ENCODE peak calls at places on chromosome 10, in five cellular contexts. J is upper lobe of left lung, L is cardiac muscle cell, Y is lower lobe of right lung, N is lung. T is an unnamed sample.

GRCh38 chr10:113808168-113808567 is 45.7 kb downstream of the DCLRE1A start:
- DNase-seq in L (no peak), N (no peak), J (no peak), Y (no peak), T (no peak)

GRCh38 chr10:122494833-122495232 is 33.5 kb downstream of the HTRA1 start:
- DNase-seq in N (no peak), J (no peak), Y (peak), L (no peak), T (no peak)

GRCh38 chr10:43316988-43317387 is 50.1 kb upstream of the RASGEF1A start:
- DNase-seq in Y (no peak), J (no peak), L (no peak), N (no peak), T (no peak)

GRCh38 chr10:6050801-6051445 is 11.2 kb downstream of the IL2RA start:
- DNase-seq in L (no peak), Y (peak), J (peak), N (peak), T (no peak)

GRCh38 chr10:35040761-35041501 is 49.2 kb downstream of the CUL2 start:
- DNase-seq in L (no peak), Y (no peak), N (no peak), J (no peak), T (no peak)

GRCh38 chr10:102313221-102313896 is 68.0 kb downstream of the GBF1 start:
- DNase-seq in L (peak), N (no peak), Y (no peak), J (no peak), T (no peak)

GRCh38 chr10:8691498-8692017 is 637.1 kb downstream of the GATA3 start:
- DNase-seq in Y (no peak), N (no peak), J (no peak), L (no peak), T (no peak)

GRCh38 chr10:14820010-14820774 is 17.6 kb downstream of the CDNF start:
- DNase-seq in N (no peak), J (no peak), L (no peak), Y (no peak), T (no peak)

GRCh38 chr10:112956631-112957350 is 6.7 kb downstream of the TCF7L2 start:
- DNase-seq in J (no peak), L (no peak), Y (no peak), N (no peak), T (no peak)

GRCh38 chr10:108850138-108850854 is 1073.0 kb downstream of the XPNPEP1 start:
- DNase-seq in Y (no peak), J (no peak), L (no peak), N (no peak), T (no peak)

GRCh38 chr10:29648114-29648982 is 13.6 kb upstream of the SVIL start:
- DNase-seq in L (no peak), N (no peak), Y (no peak), J (no peak), T (no peak)

GRCh38 chr10:21519327-21519933 is 6.1 kb downstream of the SKIDA1 start:
- DNase-seq in Y (no peak), L (no peak), J (no peak), N (no peak), T (no peak)

GRCh38 chr10:128096486-128097199 is 29.6 kb downstream of the MKI67 start:
- DNase-seq in L (no peak), J (no peak), N (no peak), Y (no peak), T (no peak)

GRCh38 chr10:84850826-84851225 is 522.4 kb downstream of the CCSER2 start:
- DNase-seq in N (no peak), L (no peak), Y (no peak), J (no peak), T (no peak)

GRCh38 chr10:62831346-62831745 is 15.2 kb upstream of the EGR2 start:
- DNase-seq in N (no peak), L (no peak), J (no peak), Y (no peak), T (no peak)

GRCh38 chr10:52706347-52707070 is 66.1 kb downstream of the MBL2 start:
- DNase-seq in J (no peak), N (no peak), L (no peak), Y (no peak), T (no peak)

GRCh38 chr10:132820056-132820455 is 34.1 kb upstream of the NKX6-2 start:
- DNase-seq in Y (peak), J (no peak), N (no peak), L (no peak), T (peak)

GRCh38 chr10:96130326-96130758 is 245 bp downstream of the ZNF518A start:
- DNase-seq in J (peak), N (peak), Y (peak), L (peak), T (peak)
- TF ChIP-seq CTCF in J (no peak), N (no peak), Y (no peak), L (no peak), T (no peak)

DNA sequence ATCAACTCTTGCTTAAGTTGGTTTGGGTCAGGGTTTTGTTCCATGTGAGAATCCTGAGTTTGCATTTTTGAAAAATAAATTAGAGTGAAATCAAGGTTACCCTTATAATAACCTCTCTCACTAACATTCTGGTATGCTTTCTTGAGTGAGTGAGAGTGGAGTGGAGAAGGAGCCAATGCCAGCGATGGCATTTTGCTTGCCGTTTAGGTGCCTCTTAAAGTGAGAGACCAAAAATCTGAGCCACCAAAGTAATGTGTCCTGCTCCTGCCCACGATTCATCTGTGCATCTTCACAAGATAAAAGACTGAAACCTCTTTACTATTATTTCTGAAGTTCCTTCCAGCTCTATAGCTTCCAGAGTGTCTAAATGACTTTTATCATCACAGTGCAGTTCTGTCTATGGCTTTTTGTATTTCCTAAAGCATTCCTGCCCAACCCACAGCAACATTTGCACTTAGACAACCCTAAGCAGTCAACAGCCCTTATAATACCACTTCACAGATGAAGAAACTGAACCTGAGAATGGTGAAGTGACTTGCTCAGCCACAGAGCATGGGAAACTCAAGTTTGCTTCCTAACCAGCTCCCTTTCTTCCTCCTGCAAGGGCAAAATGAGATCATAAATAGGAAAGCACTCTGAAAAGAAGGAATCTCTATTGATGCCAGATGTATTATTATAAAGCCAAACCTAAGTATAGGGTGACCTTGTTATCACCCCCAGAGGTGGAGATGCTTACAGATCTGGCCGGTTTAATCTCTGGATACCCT is 23.6 kb upstream of the XPNPEP1 start:
- DNase-seq in L (no peak), N (no peak), Y (no peak), J (no peak), T (no peak)
- TF ChIP-seq CTCF in L (no peak), N (no peak), Y (no peak), J (no peak), T (no peak)

GRCh38 chr10:16832351-16833080 is 15.3 kb upstream of the RSU1 start:
- DNase-seq in J (peak), L (no peak), Y (no peak), N (peak), T (no peak)
- TF ChIP-seq CTCF in J (no peak), L (no peak), Y (no peak), N (no peak), T (no peak)

GRCh38 chr10:26627320-26627719 is 70.2 kb upstream of the PDSS1 start:
- DNase-seq in N (no peak), J (no peak), L (peak), Y (no peak), T (no peak)
- TF ChIP-seq CTCF in N (no peak), J (no peak), L (no peak), Y (no peak), T (peak)

GRCh38 chr10:24953350-24954074 is 1.1 kb upstream of the PRTFDC1 start:
- DNase-seq in L (no peak), Y (no peak), N (no peak), J (no peak), T (no peak)

GRCh38 chr10:24951201-24952145 is 933 bp downstream of the PRTFDC1 start:
- DNase-seq in N (no peak), J (peak), L (peak), Y (peak), T (no peak)

GRCh38 chr10:24950439-24950838 is 2.0 kb downstream of the PRTFDC1 start:
- DNase-seq in N (no peak), L (no peak), Y (no peak), J (no peak), T (no peak)

GRCh38 chr10:24952701-24953349 is 419 bp upstream of the PRTFDC1 start:
- DNase-seq in N (no peak), Y (peak), L (peak), J (peak), T (peak)

DNA sequence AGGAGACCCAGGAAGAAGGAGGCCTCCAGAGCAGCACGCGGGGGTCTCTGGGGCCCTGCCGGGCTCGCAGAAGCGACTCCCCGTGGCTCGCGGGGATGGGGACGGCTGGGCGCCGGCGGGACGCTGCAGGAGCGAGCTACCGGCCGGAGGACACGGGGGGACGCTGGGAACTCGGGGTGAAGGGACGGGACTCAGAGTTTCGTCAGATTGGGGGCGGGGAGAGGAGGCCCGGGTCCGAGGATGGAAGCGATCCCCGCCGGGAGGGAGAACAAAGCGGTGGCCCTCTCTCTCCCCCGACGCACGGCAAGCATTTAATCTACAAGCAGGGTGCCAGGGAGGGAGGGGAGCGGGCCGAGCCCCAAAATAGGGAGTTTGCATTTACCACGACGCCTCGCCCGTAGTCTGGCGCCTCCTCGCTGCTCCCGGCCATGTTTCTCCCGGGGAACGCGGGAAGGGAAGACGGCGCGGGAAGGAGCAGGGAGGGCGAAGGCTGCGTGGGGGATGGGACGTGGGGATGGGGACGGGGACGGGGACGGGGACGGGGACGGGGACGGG is at the start of gene PRTFDC1:
- DNase-seq in Y (peak), N (no peak), L (no peak), J (peak), T (no peak)
- TF ChIP-seq CTCF in Y (no peak), N (no peak), L (no peak), J (no peak), T (no peak)

DNA sequence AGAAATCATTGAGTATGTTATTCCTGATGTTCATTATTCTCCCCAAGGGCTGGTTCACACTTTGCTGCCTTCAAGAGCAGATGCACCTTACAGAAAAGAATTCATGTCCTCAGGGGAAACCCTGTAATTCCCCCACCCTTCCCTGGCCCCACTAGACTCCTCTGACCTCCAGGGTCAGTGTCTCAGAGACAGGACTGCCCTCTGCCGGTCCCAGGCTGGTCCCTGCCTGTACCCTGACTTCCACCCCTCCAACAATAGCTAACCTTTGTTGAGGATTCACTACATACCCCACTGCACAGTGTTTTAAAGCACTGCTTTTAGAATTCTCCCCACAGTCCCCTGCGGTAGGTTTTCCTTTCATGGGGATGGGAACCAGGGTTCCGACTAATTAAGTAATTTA is 4.4 kb upstream of the SEPHS1 start:
- DNase-seq in J (no peak), Y (no peak), N (no peak), L (peak), T (no peak)
- TF ChIP-seq CTCF in J (no peak), Y (no peak), N (no peak), L (no peak), T (no peak)

GRCh38 chr10:86329896-86330680 is 36.5 kb downstream of the GRID1 start:
- DNase-seq in Y (no peak), N (no peak), J (no peak), L (no peak), T (no peak)

GRCh38 chr10:86321568-86321967 is 45.0 kb downstream of the GRID1 start:
- DNase-seq in L (no peak), N (no peak), J (peak), Y (no peak), T (no peak)

GRCh38 chr10:86327954-86328705 is 38.5 kb downstream of the GRID1 start:
- DNase-seq in L (no peak), Y (no peak), N (no peak), J (no peak), T (no peak)

GRCh38 chr10:86329093-86329710 is 37.4 kb downstream of the GRID1 start:
- DNase-seq in L (no peak), Y (no peak), N (no peak), J (no peak), T (no peak)

GRCh38 chr10:86325158-86325557 is 41.4 kb downstream of the GRID1 start:
- DNase-seq in L (no peak), Y (no peak), J (no peak), N (no peak), T (no peak)
- TF ChIP-seq CTCF in L (no peak), Y (no peak), J (no peak), N (no peak), T (no peak)

T was measured in type B pancreatic cell.